ENCODE peak calls at places on chromosomes 7 and 10, in four cellular contexts. One of them, this sample, is unnamed.
A peak's percentile ranks its signal among the peaks of the same experiment; 100 is the strongest.

GRCh38 chr10:77638766-77639101 is 1.1 kb upstream of the KCNMA1 start:
- DNase-seq in sigmoid colon: no peak
- DNase-seq in AG04450: no peak
- DNase-seq in progenitor cell of endocrine pancreas: no peak
- DNase-seq in this sample: no peak

GRCh38 chr7:44974549-44974948 is 4.3 kb downstream of the MYO1G start:
- DNase-seq in AG04450: no peak
- DNase-seq in progenitor cell of endocrine pancreas: no peak
- DNase-seq in sigmoid colon: no peak
- DNase-seq in this sample: no peak

GRCh38 chr10:74760042-74760979 is 66.1 kb upstream of the KAT6B start:
- DNase-seq in progenitor cell of endocrine pancreas: no peak
- DNase-seq in AG04450: no peak
- DNase-seq in sigmoid colon: no peak
- DNase-seq in this sample: no peak

GRCh38 chr7:13037216-13037615 is 349.8 kb downstream of the ARL4A start:
- DNase-seq in progenitor cell of endocrine pancreas: no peak
- DNase-seq in sigmoid colon: no peak
- DNase-seq in AG04450: peak; percentile 74
- DNase-seq in this sample: no peak

GRCh38 chr7:138350701-138351357 is 109.2 kb upstream of the TRIM24 start:
- DNase-seq in AG04450: no peak
- DNase-seq in sigmoid colon: no peak
- DNase-seq in progenitor cell of endocrine pancreas: no peak
- DNase-seq in this sample: no peak

GRCh38 chr10:78288716-78289115 is 255.1 kb downstream of the RPS24 start:
- DNase-seq in AG04450: no peak
- DNase-seq in sigmoid colon: no peak
- DNase-seq in progenitor cell of endocrine pancreas: no peak
- DNase-seq in this sample: no peak

GRCh38 chr7:4085937-4086691 is 596.0 kb upstream of the FOXK1 start:
- DNase-seq in AG04450: no peak
- DNase-seq in sigmoid colon: no peak
- DNase-seq in progenitor cell of endocrine pancreas: no peak
- DNase-seq in this sample: no peak

GRCh38 chr7:131829911-131830310 is 273.5 kb upstream of the PODXL start:
- DNase-seq in progenitor cell of endocrine pancreas: peak; percentile 41
- DNase-seq in AG04450: no peak
- DNase-seq in sigmoid colon: no peak
- DNase-seq in this sample: no peak

GRCh38 chr7:1461640-1462375 is 2.5 kb upstream of the MICALL2 start:
- DNase-seq in sigmoid colon: no peak
- DNase-seq in progenitor cell of endocrine pancreas: no peak
- DNase-seq in AG04450: no peak
- DNase-seq in this sample: no peak

GRCh38 chr7:27165089-27165654 is at the start of gene HOXA9:
- DNase-seq in progenitor cell of endocrine pancreas: no peak
- DNase-seq in sigmoid colon: peak; percentile 97
- DNase-seq in AG04450: no peak
- DNase-seq in this sample: peak; percentile 87

GRCh38 chr7:47392241-47392759 is 189.6 kb downstream of the TNS3 start:
- DNase-seq in AG04450: peak; percentile 70
- DNase-seq in progenitor cell of endocrine pancreas: no peak
- DNase-seq in sigmoid colon: peak; percentile 76
- DNase-seq in this sample: no peak

GRCh38 chr10:75043256-75044121 is 68.0 kb upstream of the SAMD8 start:
- DNase-seq in progenitor cell of endocrine pancreas: no peak
- DNase-seq in AG04450: no peak
- DNase-seq in sigmoid colon: peak; percentile 57
- DNase-seq in this sample: no peak

GRCh38 chr10:119316729-119317097 is 109.3 kb downstream of the GRK5 start:
- DNase-seq in AG04450: peak; percentile 52
- DNase-seq in sigmoid colon: no peak
- DNase-seq in progenitor cell of endocrine pancreas: no peak
- DNase-seq in this sample: no peak

GRCh38 chr7:75985009-75985517 is 9.3 kb downstream of the TMEM120A start:
- DNase-seq in progenitor cell of endocrine pancreas: no peak
- DNase-seq in sigmoid colon: no peak
- DNase-seq in AG04450: no peak
- DNase-seq in this sample: no peak

GRCh38 chr7:105808703-105809590 is 67.5 kb downstream of the ATXN7L1 start:
- DNase-seq in progenitor cell of endocrine pancreas: no peak
- DNase-seq in sigmoid colon: no peak
- DNase-seq in AG04450: peak; percentile 21
- DNase-seq in this sample: peak; percentile 71

GRCh38 chr7:99257065-99257464 is 15.6 kb upstream of the MYH16 start:
- DNase-seq in sigmoid colon: no peak
- DNase-seq in progenitor cell of endocrine pancreas: no peak
- DNase-seq in AG04450: no peak
- DNase-seq in this sample: no peak

GRCh38 chr7:107355616-107356015 is 114.2 kb upstream of the GPR22 start:
- DNase-seq in progenitor cell of endocrine pancreas: no peak
- DNase-seq in AG04450: no peak
- DNase-seq in sigmoid colon: no peak
- DNase-seq in this sample: no peak

GRCh38 chr7:73308074-73308664 is 457 bp downstream of the NSUN5 start:
- DNase-seq in progenitor cell of endocrine pancreas: no peak
- DNase-seq in sigmoid colon: peak; percentile 63
- DNase-seq in AG04450: no peak
- DNase-seq in this sample: no peak

GRCh38 chr7:30427296-30428080 is 51.1 kb downstream of the NOD1 start:
- DNase-seq in AG04450: no peak
- DNase-seq in progenitor cell of endocrine pancreas: no peak
- DNase-seq in sigmoid colon: peak; percentile 62
- DNase-seq in this sample: no peak

GRCh38 chr7:69932034-69932628 is 333.9 kb downstream of the AUTS2 start:
- DNase-seq in progenitor cell of endocrine pancreas: no peak
- DNase-seq in AG04450: peak; percentile 1
- DNase-seq in sigmoid colon: no peak
- DNase-seq in this sample: no peak

GRCh38 chr10:77111611-77112550 is 525.7 kb downstream of the KCNMA1 start:
- DNase-seq in sigmoid colon: no peak
- DNase-seq in progenitor cell of endocrine pancreas: no peak
- DNase-seq in AG04450: peak; percentile 66
- DNase-seq in this sample: no peak

GRCh38 chr7:107696330-107696946 is 35.8 kb downstream of the SLC26A4 start:
- DNase-seq in sigmoid colon: no peak
- DNase-seq in progenitor cell of endocrine pancreas: no peak
- DNase-seq in AG04450: no peak
- DNase-seq in this sample: no peak

GRCh38 chr10:6778992-6779701 is 199.1 kb upstream of the PRKCQ start:
- DNase-seq in progenitor cell of endocrine pancreas: no peak
- DNase-seq in sigmoid colon: no peak
- DNase-seq in AG04450: peak; percentile 89
- DNase-seq in this sample: no peak

GRCh38 chr7:129741743-129742213 is 130.3 kb downstream of the NRF1 start:
- DNase-seq in sigmoid colon: no peak
- DNase-seq in AG04450: no peak
- DNase-seq in progenitor cell of endocrine pancreas: no peak
- DNase-seq in this sample: no peak

GRCh38 chr7:74283858-74284447 is 5.3 kb upstream of the CLIP2 start:
- DNase-seq in sigmoid colon: no peak
- DNase-seq in AG04450: no peak
- DNase-seq in progenitor cell of endocrine pancreas: no peak
- DNase-seq in this sample: no peak

GRCh38 chr10:96743988-96744585 is 23.8 kb upstream of the PIK3AP1 start:
- DNase-seq in progenitor cell of endocrine pancreas: no peak
- DNase-seq in sigmoid colon: no peak
- DNase-seq in AG04450: no peak
- DNase-seq in this sample: no peak

GRCh38 chr7:98643232-98643985 is 26.3 kb downstream of the NPTX2 start:
- DNase-seq in AG04450: no peak
- DNase-seq in sigmoid colon: no peak
- DNase-seq in progenitor cell of endocrine pancreas: no peak
- DNase-seq in this sample: no peak

GRCh38 chr7:98398567-98399372 is 2.1 kb downstream of the BAIAP2L1 start:
- DNase-seq in progenitor cell of endocrine pancreas: no peak
- DNase-seq in AG04450: no peak
- DNase-seq in sigmoid colon: no peak
- DNase-seq in this sample: no peak

GRCh38 chr10:15293862-15294835 is 76.9 kb downstream of the FAM171A1 start:
- DNase-seq in sigmoid colon: no peak
- DNase-seq in AG04450: no peak
- DNase-seq in progenitor cell of endocrine pancreas: no peak
- DNase-seq in this sample: no peak

GRCh38 chr7:28684729-28685211 is 272.5 kb downstream of the CREB5 start:
- DNase-seq in sigmoid colon: no peak
- DNase-seq in progenitor cell of endocrine pancreas: no peak
- DNase-seq in AG04450: no peak
- DNase-seq in this sample: no peak

GRCh38 chr7:80875537-80876120 is 43.2 kb downstream of the SEMA3C start:
- DNase-seq in AG04450: no peak
- DNase-seq in progenitor cell of endocrine pancreas: no peak
- DNase-seq in sigmoid colon: no peak
- DNase-seq in this sample: no peak

GRCh38 chr7:57400531-57401155 is 49.3 kb upstream of the ZNF716 start:
- DNase-seq in sigmoid colon: no peak
- DNase-seq in progenitor cell of endocrine pancreas: no peak
- DNase-seq in AG04450: no peak
- DNase-seq in this sample: no peak

GRCh38 chr7:158829021-158829341 is 328 bp downstream of the ESYT2 start:
- DNase-seq in progenitor cell of endocrine pancreas: peak; percentile 39
- DNase-seq in AG04450: peak; percentile 55
- DNase-seq in sigmoid colon: no peak
- DNase-seq in this sample: no peak

GRCh38 chr10:287814-288213 is 152.6 kb downstream of the ZMYND11 start:
- DNase-seq in AG04450: no peak
- DNase-seq in sigmoid colon: no peak
- DNase-seq in progenitor cell of endocrine pancreas: no peak
- DNase-seq in this sample: no peak
- TF ChIP-seq CTCF in AG04450: peak; percentile 57
- TF ChIP-seq CTCF in sigmoid colon: no peak
- TF ChIP-seq CTCF in progenitor cell of endocrine pancreas: peak; percentile 34
- TF ChIP-seq CTCF in this sample: no peak

DNA sequence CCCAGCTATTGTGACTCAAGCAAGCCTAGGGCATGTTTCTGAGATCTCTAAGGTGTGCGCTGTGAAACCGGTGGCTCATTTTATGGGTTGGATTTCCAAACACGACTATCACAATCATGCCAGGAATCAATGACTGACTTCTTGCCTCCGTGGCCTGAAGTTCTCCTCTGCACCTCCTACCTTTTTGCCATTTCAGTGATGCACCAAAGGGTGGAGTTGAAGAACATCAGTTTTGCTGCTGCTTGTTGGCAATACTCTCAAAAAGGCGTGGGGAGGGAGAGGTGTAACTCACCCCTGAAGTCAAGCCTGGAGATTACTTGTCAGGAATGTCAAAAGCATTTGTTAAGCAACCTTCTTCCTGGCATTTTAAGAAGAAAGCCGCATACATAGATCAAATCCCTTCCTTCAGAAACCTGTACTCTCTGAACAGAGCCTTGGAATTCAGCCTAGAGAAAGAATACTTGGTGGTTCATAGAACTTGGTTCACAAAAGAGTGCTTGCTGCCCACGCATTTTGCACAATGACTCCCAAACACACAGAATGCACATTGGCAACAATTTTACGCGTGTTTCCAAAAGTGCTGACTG is 41.0 kb downstream of the KIAA1217 start:
- DNase-seq in progenitor cell of endocrine pancreas: no peak
- DNase-seq in sigmoid colon: no peak
- DNase-seq in AG04450: no peak
- DNase-seq in this sample: no peak
- TF ChIP-seq CTCF in progenitor cell of endocrine pancreas: no peak
- TF ChIP-seq CTCF in sigmoid colon: no peak
- TF ChIP-seq CTCF in AG04450: no peak
- TF ChIP-seq CTCF in this sample: no peak

GRCh38 chr10:89384474-89385324 is 6.8 kb downstream of the IFIT1B start:
- DNase-seq in progenitor cell of endocrine pancreas: no peak
- DNase-seq in sigmoid colon: no peak
- DNase-seq in AG04450: no peak
- DNase-seq in this sample: no peak

GRCh38 chr10:89392974-89393373 is 551 bp downstream of the IFIT1 start:
- DNase-seq in progenitor cell of endocrine pancreas: no peak
- DNase-seq in sigmoid colon: peak; percentile 81
- DNase-seq in AG04450: peak; percentile 75
- DNase-seq in this sample: peak; percentile 28

GRCh38 chr10:89390875-89391576 is 1.4 kb upstream of the IFIT1 start:
- DNase-seq in progenitor cell of endocrine pancreas: no peak
- DNase-seq in sigmoid colon: no peak
- DNase-seq in AG04450: no peak
- DNase-seq in this sample: no peak

GRCh38 chr10:89391882-89392756 is at the start of gene IFIT1:
- DNase-seq in progenitor cell of endocrine pancreas: no peak
- DNase-seq in sigmoid colon: peak; percentile 81
- DNase-seq in AG04450: peak; percentile 85
- DNase-seq in this sample: peak; percentile 59

DNA sequence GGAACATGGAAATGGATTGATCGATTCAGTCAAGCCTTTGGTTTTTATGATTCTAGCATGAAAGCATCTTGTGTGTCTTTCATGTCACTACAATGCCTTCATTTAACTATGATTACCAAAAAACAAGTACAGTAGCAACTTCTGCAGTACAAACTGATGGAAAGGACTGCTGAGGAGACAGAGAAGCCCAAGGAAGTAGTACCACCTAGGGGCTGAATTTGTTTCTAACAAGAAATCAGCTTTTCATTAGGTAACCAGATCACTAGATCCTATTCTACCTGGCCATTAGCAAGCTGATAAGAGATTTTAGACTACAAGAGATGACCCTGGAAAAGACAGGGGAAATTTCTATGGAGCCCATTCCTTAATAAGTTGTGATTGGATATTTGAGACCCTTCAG is 3.2 kb upstream of the IFIT1 start:
- DNase-seq in sigmoid colon: no peak
- DNase-seq in progenitor cell of endocrine pancreas: no peak
- DNase-seq in AG04450: no peak
- DNase-seq in this sample: no peak
- TF ChIP-seq CTCF in sigmoid colon: peak; percentile 44
- TF ChIP-seq CTCF in progenitor cell of endocrine pancreas: peak; percentile 41
- TF ChIP-seq CTCF in AG04450: peak; percentile 52
- TF ChIP-seq CTCF in this sample: peak; percentile 28

DNA sequence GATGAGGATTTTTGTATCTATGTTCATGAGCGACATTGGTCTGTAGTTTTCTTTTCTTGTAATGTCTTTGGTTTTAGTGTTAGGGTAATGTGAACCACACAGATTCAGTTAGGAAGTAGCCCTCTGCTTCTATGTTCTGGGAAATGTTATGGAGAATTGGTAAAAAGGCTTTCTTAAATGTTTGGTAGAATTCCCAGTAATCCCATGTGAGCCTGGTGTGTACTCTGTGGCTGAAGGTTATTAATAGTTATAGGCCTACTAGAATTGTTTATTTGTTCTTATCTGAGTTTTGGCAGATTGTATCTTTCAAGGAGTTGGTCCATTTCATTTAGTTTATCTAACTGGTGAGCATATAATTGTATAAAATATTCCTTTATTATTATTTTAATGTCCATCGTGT is 484.6 kb upstream of the GHITM start:
- DNase-seq in progenitor cell of endocrine pancreas: no peak
- DNase-seq in AG04450: no peak
- DNase-seq in sigmoid colon: no peak
- DNase-seq in this sample: no peak
- TF ChIP-seq CTCF in progenitor cell of endocrine pancreas: no peak
- TF ChIP-seq CTCF in AG04450: no peak
- TF ChIP-seq CTCF in sigmoid colon: no peak
- TF ChIP-seq CTCF in this sample: no peak

GRCh38 chr10:127496045-127496444 is 53.1 kb upstream of the NPS start:
- DNase-seq in AG04450: no peak
- DNase-seq in sigmoid colon: no peak
- DNase-seq in progenitor cell of endocrine pancreas: no peak
- DNase-seq in this sample: no peak

GRCh38 chr10:127498081-127498480 is 51.0 kb upstream of the NPS start:
- DNase-seq in AG04450: no peak
- DNase-seq in sigmoid colon: no peak
- DNase-seq in progenitor cell of endocrine pancreas: no peak
- DNase-seq in this sample: no peak

GRCh38 chr10:127492607-127493250 is 56.4 kb upstream of the NPS start:
- DNase-seq in sigmoid colon: no peak
- DNase-seq in progenitor cell of endocrine pancreas: no peak
- DNase-seq in AG04450: no peak
- DNase-seq in this sample: no peak
- TF ChIP-seq CTCF in sigmoid colon: no peak
- TF ChIP-seq CTCF in progenitor cell of endocrine pancreas: peak; percentile 34
- TF ChIP-seq CTCF in AG04450: peak; percentile 12
- TF ChIP-seq CTCF in this sample: no peak